ENCODE peak calls at places on chromosomes 5 and 9, in nine cellular contexts. Y is kidney; Z is central memory CD8-positive, alpha-beta T cell; F is left cardiac atrium; K is PC-9; G is activated T-cell treated with anti-CD3 and anti-CD28 coated beads for 4 hours; B is NCI-H2227 treated with DMSO at 0.1 percent for 48 hours; J is nephron progenitor cell; U is PC-3. N is an unnamed sample.

GRCh38 chr5:109409061-109409843 is 522 bp downstream of the PJA2 start:
- DNase-seq in B (peak), U (peak), J (peak), Y (peak), G (peak), F (peak), Z (peak), K (peak), N (peak)

GRCh38 chr5:123514615-123515355 is 2.8 kb downstream of the CSNK1G3 start:
- DNase-seq in F (no peak), B (no peak), K (no peak), G (no peak), Y (no peak), U (peak), Z (no peak), J (no peak), N (no peak)

GRCh38 chr5:148584103-148584502 is 70.2 kb downstream of the HTR4 start:
- DNase-seq in Z (no peak), J (no peak), B (no peak), Y (no peak), G (no peak), U (no peak), K (no peak), F (no peak), N (no peak)

GRCh38 chr5:94832685-94833084 is 214.2 kb downstream of the SLF1 start:
- DNase-seq in G (no peak), K (no peak), Z (no peak), U (no peak), Y (no peak), J (no peak), B (no peak), F (no peak), N (no peak)

GRCh38 chr5:56522972-56523371 is 289.8 kb upstream of the ANKRD55 start:
- DNase-seq in K (peak), Z (no peak), J (no peak), G (no peak), B (no peak), Y (peak), U (peak), F (peak), N (no peak)

GRCh38 chr9:131278421-131279111 is 2.3 kb upstream of the FAM78A start:
- DNase-seq in J (no peak), G (no peak), F (no peak), U (no peak), Z (no peak), Y (no peak), K (peak), B (no peak), N (peak)

GRCh38 chr5:52801329-52801728 is 13.6 kb downstream of the ITGA1 start:
- DNase-seq in Z (no peak), Y (no peak), J (peak), B (no peak), K (no peak), U (peak), F (no peak), G (no peak), N (no peak)

GRCh38 chr9:6467006-6467625 is 54.1 kb downstream of the UHRF2 start:
- DNase-seq in Z (no peak), J (no peak), U (no peak), G (no peak), K (no peak), B (no peak), Y (no peak), F (no peak), N (no peak)